ENCODE peak calls at places on chromosomes 13 and 19, in four cellular contexts. Q is Caco-2, A is esophagus squamous epithelium, J is AG08395. K is an unnamed sample.

GRCh38 chr13:54658771-54659170 is 1630.2 kb downstream of the OLFM4 start:
- DNase-seq in Q (no peak), A (no peak), J (no peak), K (no peak)

GRCh38 chr19:622666-623065 is 10.7 kb downstream of the POLRMT start:
- DNase-seq in Q (no peak), A (no peak), J (no peak), K (no peak)

GRCh38 chr19:34336781-34337271 is 28.2 kb upstream of the GPI start:
- DNase-seq in Q (no peak), A (no peak), J (peak; percentile 38), K (no peak)

GRCh38 chr13:49833402-49833801 is 40.9 kb upstream of the KPNA3 start:
- DNase-seq in Q (no peak), A (no peak), J (no peak), K (no peak)

GRCh38 chr19:29630661-29631060 is 24.6 kb downstream of the POP4 start:
- DNase-seq in Q (no peak), A (no peak), J (peak; percentile 49), K (no peak)

GRCh38 chr19:317710-318508 is 26.7 kb downstream of the MIER2 start:
- DNase-seq in Q (no peak), A (no peak), J (no peak), K (no peak)

GRCh38 chr13:53249236-53249635 is 220.6 kb downstream of the OLFM4 start:
- DNase-seq in Q (no peak), A (no peak), J (no peak), K (no peak)

GRCh38 chr13:94416454-94417080 is 62.9 kb downstream of the DCT start:
- DNase-seq in Q (peak; percentile 53), A (no peak), J (no peak), K (no peak)

GRCh38 chr13:29893438-29893837 is 43.0 kb upstream of the UBL3 start:
- DNase-seq in Q (no peak), A (no peak), J (no peak), K (no peak)

GRCh38 chr19:49573451-49573850 is 6.9 kb downstream of the NOSIP start:
- DNase-seq in Q (no peak), A (no peak), J (no peak), K (no peak)

GRCh38 chr19:46601318-46602224 is at the start of gene CALM3:
- DNase-seq in Q (peak; percentile 38), A (no peak), J (no peak), K (no peak)

GRCh38 chr13:24159921-24160324 is 597 bp upstream of the SPATA13 start:
- DNase-seq in Q (no peak), A (no peak), J (no peak), K (no peak)

GRCh38 chr19:16017138-16017490 is 59.2 kb upstream of the TPM4 start:
- DNase-seq in Q (no peak), A (no peak), J (no peak), K (no peak)

GRCh38 chr19:33438987-33439781 is 65.7 kb downstream of the CEBPG start:
- DNase-seq in Q (peak; percentile 23), A (no peak), J (no peak), K (no peak)

GRCh38 chr19:32416749-32417469 is 11.3 kb downstream of the DPY19L3 start:
- DNase-seq in Q (no peak), A (no peak), J (peak; percentile 52), K (no peak)

GRCh38 chr13:25397763-25398162 is 26.0 kb downstream of the ATP8A2 start:
- DNase-seq in Q (no peak), A (no peak), J (no peak), K (no peak)